ENCODE peak calls at places on chromosomes 6 and 20, in eight cellular contexts. Q is psoas muscle, K is tibial nerve, I is MM.1S, G is pancreas, M is ovary, X is adrenal gland, R is heart left ventricle. S is an unnamed sample.

GRCh38 chr6:101851911-101852310 is 458.4 kb downstream of the GRIK2 start:
- DNase-seq in Q (no peak), K (no peak), I (no peak), G (no peak), M (no peak), X (no peak), R (no peak), S (no peak)

GRCh38 chr6:27312146-27312949 is at the start of gene POM121L2:
- DNase-seq in Q (peak; percentile 20), K (no peak), I (peak; percentile 70), G (peak; percentile 86), M (peak; percentile 26), X (peak; percentile 60), R (no peak), S (peak; percentile 76)

GRCh38 chr6:32220021-32220420 is 3.8 kb downstream of the NOTCH4 start:
- DNase-seq in Q (no peak), K (no peak), I (no peak), G (no peak), M (no peak), X (no peak), R (no peak), S (no peak)

GRCh38 chr20:25341716-25342680 is 48.6 kb downstream of the ABHD12 start:
- DNase-seq in Q (no peak), K (no peak), I (peak; percentile 80), G (no peak), M (no peak), X (no peak), R (no peak), S (no peak)

GRCh38 chr6:7879043-7879442 is 31.5 kb downstream of the TXNDC5 start:
- DNase-seq in Q (no peak), K (no peak), I (no peak), G (no peak), M (no peak), X (no peak), R (no peak), S (no peak)

GRCh38 chr20:56764671-56765070 is 135.6 kb downstream of the TFAP2C start:
- DNase-seq in Q (no peak), K (no peak), I (no peak), G (no peak), M (no peak), X (no peak), R (no peak), S (no peak)

GRCh38 chr6:85576479-85576878 is 17.2 kb downstream of the SNX14 start:
- DNase-seq in Q (no peak), K (no peak), I (no peak), G (no peak), M (no peak), X (no peak), R (no peak), S (no peak)

GRCh38 chr6:137234505-137234863 is 15.3 kb upstream of the IFNGR1 start:
- DNase-seq in Q (no peak), K (no peak), I (peak; percentile 36), G (no peak), M (no peak), X (no peak), R (no peak), S (no peak)

GRCh38 chr20:14956538-14956937 is 619.1 kb upstream of the FLRT3 start:
- DNase-seq in Q (no peak), K (no peak), I (no peak), G (no peak), M (no peak), X (no peak), R (no peak), S (no peak)

GRCh38 chr6:90183587-90184333 is 112.9 kb downstream of the BACH2 start:
- DNase-seq in Q (no peak), K (no peak), I (no peak), G (no peak), M (no peak), X (no peak), R (no peak), S (no peak)

GRCh38 chr6:136528477-136528876 is 21.7 kb downstream of the MAP7 start:
- DNase-seq in Q (no peak), K (no peak), I (no peak), G (no peak), M (no peak), X (no peak), R (no peak), S (no peak)

GRCh38 chr6:16257999-16258708 is 19.8 kb downstream of the GMPR start:
- DNase-seq in Q (no peak), K (no peak), I (no peak), G (no peak), M (peak; percentile 80), X (no peak), R (no peak), S (no peak)

GRCh38 chr6:33320315-33321181 is 3.0 kb upstream of the ZBTB22 start:
- DNase-seq in Q (peak; percentile 82), K (peak; percentile 51), I (no peak), G (peak; percentile 58), M (no peak), X (peak; percentile 93), R (peak; percentile 77), S (no peak)

GRCh38 chr20:37610203-37610798 is 82.6 kb upstream of the BLCAP start:
- DNase-seq in Q (no peak), K (no peak), I (no peak), G (no peak), M (no peak), X (no peak), R (no peak), S (no peak)

GRCh38 chr6:156976144-156977088 is 199.2 kb downstream of the ARID1B start:
- DNase-seq in Q (no peak), K (no peak), I (no peak), G (no peak), M (no peak), X (no peak), R (no peak), S (no peak)

GRCh38 chr6:17418281-17419188 is 25.1 kb downstream of the CAP2 start:
- DNase-seq in Q (no peak), K (no peak), I (no peak), G (no peak), M (no peak), X (no peak), R (no peak), S (no peak)

GRCh38 chr6:131966443-131966842 is 15.3 kb upstream of the CCN2 start:
- DNase-seq in Q (no peak), K (no peak), I (no peak), G (no peak), M (no peak), X (no peak), R (no peak), S (no peak)

GRCh38 chr6:151958332-151958731 is 150.8 kb downstream of the ESR1 start:
- DNase-seq in Q (no peak), K (no peak), I (no peak), G (no peak), M (no peak), X (no peak), R (no peak), S (no peak)

GRCh38 chr20:25319241-25320034 is 71.2 kb downstream of the ABHD12 start:
- DNase-seq in Q (no peak), K (no peak), I (peak; percentile 44), G (no peak), M (no peak), X (peak; percentile 13), R (peak; percentile 40), S (peak; percentile 45)

GRCh38 chr20:11445161-11445560 is 472.5 kb upstream of the BTBD3 start:
- DNase-seq in Q (no peak), K (no peak), I (no peak), G (no peak), M (no peak), X (no peak), R (no peak), S (no peak)

GRCh38 chr20:54061106-54061881 is 9.1 kb downstream of the BCAS1 start:
- DNase-seq in Q (no peak), K (no peak), I (no peak), G (no peak), M (no peak), X (no peak), R (no peak), S (no peak)

DNA sequence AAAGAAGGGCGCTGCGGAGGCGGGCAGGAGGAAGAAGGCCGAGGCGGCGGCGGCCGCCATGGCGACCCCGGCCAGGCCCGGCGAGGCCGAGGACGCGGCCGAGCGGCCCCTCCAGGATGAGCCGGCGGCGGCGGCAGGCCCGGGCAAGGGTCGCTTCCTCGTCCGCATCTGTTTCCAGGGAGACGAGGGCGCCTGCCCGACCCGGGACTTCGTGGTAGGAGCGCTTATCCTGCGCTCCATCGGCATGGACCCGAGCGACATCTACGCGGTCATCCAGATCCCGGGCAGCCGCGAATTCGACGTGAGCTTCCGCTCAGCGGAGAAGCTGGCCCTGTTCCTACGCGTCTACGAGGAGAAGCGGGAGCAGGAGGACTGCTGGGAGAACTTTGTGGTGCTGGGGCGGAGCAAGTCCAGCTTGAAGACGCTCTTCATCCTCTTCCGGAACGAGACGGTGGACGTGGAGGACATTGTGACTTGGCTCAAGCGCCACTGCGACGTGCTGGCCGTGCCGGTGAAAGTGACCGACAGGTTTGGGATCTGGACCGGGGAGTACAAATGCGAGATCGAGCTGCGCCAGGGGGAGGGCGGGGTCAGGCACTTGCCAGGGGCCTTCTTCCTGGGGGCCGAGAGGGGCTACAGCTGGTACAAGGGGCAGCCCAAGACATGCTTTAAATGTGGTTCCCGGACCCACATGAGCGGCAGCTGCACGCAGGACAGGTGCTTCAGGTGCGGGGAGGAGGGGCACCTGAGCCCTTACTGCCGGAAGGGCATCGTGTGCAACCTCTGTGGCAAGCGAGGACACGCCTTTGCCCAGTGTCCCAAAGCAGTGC is 770 bp downstream of the ZCCHC3 start:
- DNase-seq in Q (peak; percentile 62), K (no peak), I (peak; percentile 78), G (peak; percentile 86), M (peak; percentile 66), X (peak; percentile 75), R (peak; percentile 88), S (peak; percentile 65)
- H3K4me3 ChIP-seq in Q (peak overlapping the region; percentile 99), K (peak overlapping the region; percentile 96), I (peak overlapping the region; percentile 89), G (peak overlapping the region; percentile 95), M (peak overlapping the region; percentile 70), X (peak overlapping the region; percentile 64), R (peak overlapping the region; percentile 93), S (peak overlapping the region; percentile 86)

GRCh38 chr6:1893470-1894130 is 283.9 kb downstream of the FOXC1 start:
- DNase-seq in Q (no peak), K (no peak), I (no peak), G (no peak), M (no peak), X (no peak), R (no peak), S (no peak)
- TF ChIP-seq CTCF in Q (no peak), K (no peak), I (no peak), G (no peak), M (no peak), X (no peak), R (no peak), S (no peak)

DNA sequence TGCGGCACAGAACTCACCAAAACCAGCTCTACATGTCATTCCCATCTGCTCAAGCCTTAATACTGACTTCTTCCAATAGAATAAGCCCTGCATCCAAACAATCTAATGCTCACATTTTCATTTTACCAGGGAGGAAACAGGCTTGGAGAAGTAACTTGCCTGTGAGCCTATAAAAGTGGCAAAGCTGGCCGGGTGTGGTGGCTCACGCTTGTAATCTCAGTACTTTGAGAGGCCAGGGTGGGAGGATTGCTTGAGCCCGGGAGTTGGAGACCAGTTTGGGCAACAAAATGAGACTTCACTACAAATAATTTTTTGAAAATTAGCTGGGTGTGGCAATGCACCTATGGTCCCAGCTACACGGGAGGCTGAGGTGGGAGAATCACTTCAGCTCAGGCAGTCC is 133.7 kb downstream of the LY86 start:
- DNase-seq in Q (no peak), K (no peak), I (no peak), G (no peak), M (no peak), X (no peak), R (no peak), S (no peak)
- H3K4me1 ChIP-seq in Q (peaks cover 15% of the 10 kb centered on the region), K (peaks cover 12% of the 10 kb centered on the region), I (no peaks in the 10 kb centered on the region), G (peaks cover 26% of the 10 kb centered on the region), M (peaks cover 6% of the 10 kb centered on the region), X (peaks cover 20% of the 10 kb centered on the region), R (peaks cover 31% of the 10 kb centered on the region), S (peaks cover 11% of the 10 kb centered on the region)

GRCh38 chr20:17316316-17317038 is 89.6 kb downstream of the PCSK2 start:
- DNase-seq in Q (no peak), K (no peak), I (no peak), G (no peak), M (no peak), X (no peak), R (no peak), S (no peak)
- H3K4me3 ChIP-seq in Q (no peak overlapping the region), K (peak overlapping the region; percentile 38), I (no peak overlapping the region), G (no peak overlapping the region), M (no peak overlapping the region), X (no peak overlapping the region), R (no peak overlapping the region), S (no peak overlapping the region)

S was measured in CD8-positive, alpha-beta T cell.